ENCODE peak calls at places on chromosomes 13 and 19, in seven cellular contexts. V is transverse colon, H is adrenal gland, Y is heart left ventricle, S is lower leg skin, Z is IMR-90, J is H54. K is an unnamed sample.
A peak's percentile ranks its signal among the peaks of the same experiment; 100 is the strongest.

GRCh38 chr19:47097396-47098217 is 16.0 kb downstream of the ZC3H4 start:
- DNase-seq in V (peak; percentile 43), H (no peak), Y (peak; percentile 70), S (peak; percentile 88), Z (no peak), J (no peak), K (no peak)

GRCh38 chr19:10037367-10037766 is 24.1 kb downstream of the RDH8 start:
- DNase-seq in V (no peak), H (no peak), Y (no peak), S (no peak), Z (no peak), J (no peak), K (no peak)

GRCh38 chr13:76725211-76725610 is 161.0 kb downstream of the KCTD12 start:
- DNase-seq in V (no peak), H (no peak), Y (no peak), S (no peak), Z (peak; percentile 49), J (no peak), K (no peak)

GRCh38 chr13:99086869-99087129 is 108.9 kb upstream of the DOCK9 start:
- DNase-seq in V (peak; percentile 47), H (peak; percentile 33), Y (peak; percentile 68), S (peak; percentile 88), Z (no peak), J (peak; percentile 72), K (no peak)

GRCh38 chr13:41384749-41385503 is 72.4 kb upstream of the RGCC start:
- DNase-seq in V (no peak), H (no peak), Y (no peak), S (no peak), Z (peak; percentile 15), J (no peak), K (no peak)

GRCh38 chr13:40139896-40140520 is 484.5 kb downstream of the COG6 start:
- DNase-seq in V (no peak), H (no peak), Y (no peak), S (no peak), Z (no peak), J (no peak), K (no peak)

GRCh38 chr13:35994131-35994966 is 136.8 kb downstream of the DCLK1 start:
- DNase-seq in V (no peak), H (peak; percentile 91), Y (no peak), S (no peak), Z (peak; percentile 4), J (peak; percentile 15), K (peak; percentile 68)

GRCh38 chr19:40805258-40805868 is 6.4 kb downstream of the EGLN2 start:
- DNase-seq in V (peak; percentile 64), H (no peak), Y (no peak), S (no peak), Z (no peak), J (no peak), K (no peak)

GRCh38 chr13:46184277-46184699 is 2.3 kb upstream of the LCP1 start:
- DNase-seq in V (peak; percentile 52), H (no peak), Y (no peak), S (peak; percentile 87), Z (no peak), J (peak; percentile 11), K (no peak)

GRCh38 chr19:19055701-19056100 is 8.1 kb upstream of the SLC25A42 start:
- DNase-seq in V (no peak), H (no peak), Y (no peak), S (no peak), Z (no peak), J (no peak), K (no peak)

DNA sequence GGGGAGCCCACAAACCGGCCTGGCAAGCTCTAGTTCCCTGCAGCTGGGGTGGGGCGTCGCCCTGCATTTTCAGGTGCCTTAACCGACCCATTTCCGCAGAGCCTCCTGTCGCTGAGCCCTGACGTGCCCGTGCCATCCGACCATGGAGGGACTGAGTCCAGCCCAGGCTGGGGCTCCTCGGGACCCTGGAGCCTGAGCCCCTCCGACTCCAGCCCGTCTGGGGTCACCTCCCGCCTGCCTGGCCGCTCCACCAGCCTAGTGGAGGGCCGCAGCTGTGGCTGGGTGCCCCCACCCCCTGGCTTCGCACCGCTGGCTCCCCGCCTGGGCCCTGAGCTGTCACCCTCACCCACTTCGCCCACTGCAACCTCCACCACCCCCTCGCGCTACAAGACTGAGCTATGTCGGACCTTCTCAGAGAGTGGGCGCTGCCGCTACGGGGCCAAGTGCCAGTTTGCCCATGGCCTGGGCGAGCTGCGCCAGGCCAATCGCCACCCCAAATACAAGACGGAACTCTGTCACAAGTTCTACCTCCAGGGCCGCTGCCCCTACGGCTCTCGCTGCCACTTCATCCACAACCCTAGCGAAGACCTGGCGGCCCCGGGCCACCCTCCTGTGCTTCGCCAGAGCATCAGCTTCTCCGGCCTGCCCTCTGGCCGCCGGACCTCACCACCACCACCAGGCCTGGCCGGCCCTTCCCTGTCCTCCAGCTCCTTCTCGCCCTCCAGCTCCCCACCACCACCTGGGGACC is 1.2 kb downstream of the ZFP36 start:
- DNase-seq in V (peak; percentile 82), H (peak; percentile 58), Y (peak; percentile 76), S (peak; percentile 94), Z (no peak), J (no peak), K (peak; percentile 66)
- TF ChIP-seq POLR2A in V (peak; percentile 57), H (peak; percentile 35), Y (no peak), S (no peak), Z (no peak), J (no peak), K (peak; percentile 36)

DNA sequence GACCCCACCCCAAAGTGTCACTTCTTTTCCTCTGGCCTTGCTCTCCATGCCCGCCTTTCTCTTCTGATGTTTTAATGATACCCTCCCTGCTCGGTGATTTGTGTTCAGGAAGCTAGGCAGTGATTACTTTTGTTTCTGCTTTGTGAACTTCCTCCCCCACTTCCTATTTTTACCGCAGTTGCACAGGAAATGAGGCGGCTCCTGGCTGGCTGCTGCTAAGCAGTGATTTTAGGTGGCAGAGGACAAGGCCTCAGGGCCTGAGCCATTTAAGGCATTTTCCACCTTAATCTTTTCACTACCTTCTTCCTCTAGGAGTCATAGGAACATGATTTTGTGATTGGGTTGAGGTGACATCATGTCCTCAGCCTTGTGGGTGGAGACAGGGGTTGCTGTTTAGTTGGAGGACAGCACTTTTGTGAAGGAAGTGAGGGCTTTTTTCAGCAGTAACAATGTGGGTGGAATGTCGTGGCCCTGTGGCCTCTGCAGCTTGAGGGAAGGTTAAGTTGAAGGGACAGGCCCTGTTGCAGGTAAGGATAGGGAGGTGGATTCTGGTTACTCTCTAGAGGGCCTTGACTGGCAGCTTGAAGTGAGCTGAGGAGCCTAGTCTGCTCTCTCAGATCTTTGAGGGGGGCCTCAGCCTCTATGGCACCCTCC is 15.7 kb downstream of the GARRE1 start:
- DNase-seq in V (peak; percentile 51), H (peak; percentile 64), Y (no peak), S (peak; percentile 87), Z (peak; percentile 66), J (peak; percentile 53), K (peak; percentile 44)
- TF ChIP-seq POLR2A in V (peak; percentile 23), H (no peak), Y (no peak), S (no peak), Z (no peak), J (no peak), K (no peak)

DNA sequence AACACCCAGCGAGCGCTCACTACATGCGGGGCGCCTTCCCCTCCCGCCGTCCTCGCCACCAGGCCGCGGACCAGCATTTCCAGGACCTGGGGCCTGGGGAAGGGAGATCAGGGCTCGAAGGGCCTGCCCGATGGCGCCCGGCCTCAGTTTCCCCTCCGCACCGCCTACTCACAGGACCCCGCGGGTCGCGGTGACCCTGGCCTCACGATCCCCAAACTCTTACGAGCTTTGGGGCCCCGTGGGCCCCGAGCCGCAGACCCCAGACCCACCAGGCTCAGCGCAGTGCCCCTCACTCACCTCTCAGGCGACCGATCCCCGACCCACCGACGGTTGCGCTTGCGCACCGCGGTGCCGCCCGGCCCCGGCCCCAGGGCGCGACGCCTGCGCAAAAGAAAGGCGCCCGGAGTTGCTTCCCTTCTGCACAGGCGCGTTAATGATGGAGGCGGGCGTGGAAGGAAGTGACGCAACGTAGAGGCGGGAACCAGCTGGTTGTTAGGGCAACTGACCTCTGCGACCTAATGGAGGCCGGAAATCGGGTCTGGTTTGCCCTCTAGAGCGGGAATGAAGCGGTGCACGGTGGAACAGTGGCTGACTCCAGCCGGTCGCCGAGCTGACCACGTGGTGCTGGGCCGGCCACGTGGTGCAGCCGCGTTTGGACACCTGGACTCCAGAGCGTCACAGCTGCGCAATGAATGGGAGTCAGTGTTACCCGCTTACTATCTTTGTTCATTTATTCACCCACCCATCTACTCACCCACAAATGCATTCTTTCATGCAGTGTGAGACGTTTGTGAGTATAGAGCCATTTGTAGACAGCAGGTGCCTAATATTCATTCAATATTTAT is at the start of gene SGTA:
- DNase-seq in V (peak; percentile 99), H (peak; percentile 99), Y (peak; percentile 97), S (peak; percentile 99), Z (peak; percentile 99), J (peak; percentile 100), K (peak; percentile 98)
- TF ChIP-seq POLR2A in V (peak; percentile 86), H (peak; percentile 76), Y (peak; percentile 67), S (peak; percentile 57), Z (peak; percentile 73), J (peak; percentile 92), K (peak; percentile 83)

DNA sequence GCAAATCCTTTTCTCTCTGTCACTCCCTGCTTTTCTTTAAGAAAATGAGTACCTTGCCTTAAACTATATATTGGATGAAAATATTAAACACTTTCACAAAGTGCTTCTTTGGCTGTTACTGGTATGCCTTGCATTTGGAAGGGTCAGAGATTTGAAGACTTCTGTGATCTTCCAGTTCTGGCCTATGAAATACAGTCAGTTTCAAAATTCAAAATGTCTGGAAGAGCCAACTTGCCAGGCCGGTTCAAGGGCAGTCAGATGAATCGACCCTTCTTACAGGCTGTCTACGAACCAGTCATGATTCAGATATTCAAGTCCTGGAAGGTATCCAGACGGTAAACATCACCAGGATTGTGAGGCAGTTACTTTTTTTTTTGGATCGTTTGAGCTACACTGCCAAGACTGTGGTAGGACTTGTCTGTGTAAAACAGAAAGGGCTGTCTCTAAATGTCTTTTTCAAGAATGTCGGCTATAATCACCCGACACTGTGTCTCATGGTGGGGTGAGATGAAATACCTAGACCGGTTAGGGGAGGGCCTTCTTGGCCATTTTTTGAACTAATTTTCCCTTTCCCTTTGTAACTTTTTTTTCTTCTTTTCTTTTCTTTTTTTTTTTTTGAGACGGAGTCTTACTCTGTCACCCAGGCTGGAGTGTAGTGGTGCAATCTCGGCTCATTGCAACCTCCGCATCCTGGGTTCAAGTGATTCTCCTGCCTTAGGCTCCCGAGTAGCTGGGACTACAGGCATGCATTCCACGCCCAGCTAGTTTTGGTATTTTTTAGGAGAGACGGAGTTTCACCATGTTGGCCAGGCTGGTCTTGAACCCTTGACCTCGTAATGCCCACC is 11.2 kb downstream of the ACTN4 start:
- DNase-seq in V (peak; percentile 56), H (peak; percentile 85), Y (no peak), S (no peak), Z (peak; percentile 100), J (no peak), K (peak; percentile 64)
- TF ChIP-seq POLR2A in V (peak; percentile 41), H (peak; percentile 82), Y (no peak), S (no peak), Z (peak; percentile 74), J (no peak), K (no peak)

K was measured in ovary.